ENCODE peak calls at places on chromosome 14, in seven cellular contexts. B is HCT116, F is GM23248, L is PC-3, N is hepatocyte, U is GM23338, W is MM.1S. K is an unnamed sample.

GRCh38 chr14:95876769-95877490 is at the start of gene TUNAR:
- DNase-seq in B (no peak), F (peak; percentile 50), L (no peak), N (no peak), U (peak; percentile 79), W (no peak), K (peak; percentile 73)

GRCh38 chr14:20356422-20356821 is 13.0 kb downstream of the PARP2 start:
- DNase-seq in B (no peak), F (peak; percentile 15), L (peak; percentile 51), N (no peak), U (no peak), W (no peak), K (no peak)

GRCh38 chr14:70888681-70889175 is 18.5 kb upstream of the PCNX1 start:
- DNase-seq in B (no peak), F (peak; percentile 89), L (peak; percentile 12), N (no peak), U (no peak), W (no peak), K (no peak)

GRCh38 chr14:60008042-60008441 is 83.7 kb upstream of the PCNX4 start:
- DNase-seq in B (no peak), F (peak; percentile 13), L (peak; percentile 80), N (no peak), U (no peak), W (no peak), K (no peak)

GRCh38 chr14:105902131-105902898 is 375.9 kb downstream of the TMEM121 start:
- DNase-seq in B (no peak), F (no peak), L (no peak), N (no peak), U (no peak), W (no peak), K (no peak)

GRCh38 chr14:44428239-44428924 is 78.7 kb downstream of the FSCB start:
- DNase-seq in B (no peak), F (no peak), L (no peak), N (no peak), U (no peak), W (no peak), K (no peak)

GRCh38 chr14:102590667-102591099 is 1.8 kb upstream of the RCOR1 start:
- DNase-seq in B (peak; percentile 54), F (peak; percentile 66), L (peak; percentile 73), N (peak; percentile 67), U (peak; percentile 84), W (no peak), K (peak; percentile 49)

GRCh38 chr14:89249296-89249565 is 167.8 kb downstream of the FOXN3 start:
- DNase-seq in B (no peak), F (no peak), L (peak; percentile 94), N (peak; percentile 49), U (peak; percentile 60), W (no peak), K (no peak)

GRCh38 chr14:24297190-24297964 is 2.2 kb downstream of the DHRS1 start:
- DNase-seq in B (no peak), F (peak; percentile 38), L (peak; percentile 76), N (peak; percentile 58), U (peak; percentile 84), W (no peak), K (peak; percentile 59)

GRCh38 chr14:54133896-54134295 is 177.3 kb upstream of the BMP4 start:
- DNase-seq in B (no peak), F (peak; percentile 32), L (peak; percentile 93), N (peak; percentile 75), U (no peak), W (no peak), K (no peak)

GRCh38 chr14:104751539-104752337 is 1.2 kb upstream of the SIVA1 start:
- DNase-seq in B (no peak), F (no peak), L (no peak), N (no peak), U (no peak), W (peak; percentile 8), K (no peak)
- TF ChIP-seq EZH2phosphoT487 in B (no peak), F (no peak), L (no peak), N (no peak), U (no peak), W (no peak), K (no peak)

GRCh38 chr14:101561897-101562490 is 699 bp downstream of the DIO3 start:
- DNase-seq in B (no peak), F (no peak), L (no peak), N (no peak), U (peak; percentile 17), W (no peak), K (no peak)
- TF ChIP-seq EZH2 in B (no peak), F (no peak), L (no peak), N (no peak), U (peak; percentile 10), W (no peak), K (no peak)

DNA sequence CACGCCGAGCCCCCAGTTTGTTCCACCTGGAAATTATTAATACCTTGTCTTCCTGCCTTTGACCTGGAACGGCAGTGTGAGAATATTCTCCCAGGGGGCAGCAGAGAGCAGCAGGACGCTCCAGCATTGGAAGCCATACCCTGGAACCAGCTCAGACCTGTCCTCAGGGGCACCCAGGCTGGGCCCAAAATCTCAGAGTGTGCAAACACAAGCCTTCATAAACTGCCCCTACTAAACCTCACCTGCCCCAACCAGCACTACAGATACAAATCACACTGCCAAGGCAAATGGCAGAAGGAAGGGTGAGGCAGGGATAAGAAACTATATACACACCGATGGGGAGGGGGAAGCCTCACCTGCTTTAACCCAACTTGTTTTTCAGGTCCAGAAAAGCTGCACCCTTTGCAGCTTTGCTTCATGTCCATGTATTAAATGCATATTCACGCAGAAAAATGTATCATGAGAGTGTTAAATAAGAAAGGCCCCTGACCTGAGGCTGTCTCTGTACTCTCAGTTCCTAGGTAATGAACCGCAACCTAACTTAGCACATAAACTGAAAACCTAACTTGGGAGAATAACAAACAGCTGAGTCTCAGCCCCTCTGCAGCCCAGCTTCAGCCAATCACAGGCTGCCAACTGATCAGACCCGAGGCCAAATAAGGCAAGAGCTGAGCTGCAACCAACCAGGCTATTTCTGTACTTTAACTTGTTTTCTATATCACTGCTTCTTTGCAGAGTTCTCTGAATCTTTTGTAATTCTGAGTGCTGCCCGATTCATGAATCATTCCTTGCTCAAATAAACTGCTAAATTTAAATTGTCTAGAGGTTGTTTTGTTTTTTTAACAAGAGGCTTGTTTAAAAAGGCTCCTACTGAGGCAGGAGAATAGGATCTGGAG is 130.1 kb downstream of the SPTSSA start:
- DNase-seq in B (peak; percentile 57), F (peak; percentile 61), L (peak; percentile 85), N (peak; percentile 79), U (peak; percentile 85), W (peak; percentile 81), K (peak; percentile 72)
- H3K27ac ChIP-seq in B (peak overlapping the region; percentile 38), F (no peak overlapping the region), L (peak overlapping the region; percentile 66), N (peak overlapping the region; percentile 39), U (peak overlapping the region; percentile 87), W (peak overlapping the region; percentile 70), K (no peak overlapping the region)

DNA sequence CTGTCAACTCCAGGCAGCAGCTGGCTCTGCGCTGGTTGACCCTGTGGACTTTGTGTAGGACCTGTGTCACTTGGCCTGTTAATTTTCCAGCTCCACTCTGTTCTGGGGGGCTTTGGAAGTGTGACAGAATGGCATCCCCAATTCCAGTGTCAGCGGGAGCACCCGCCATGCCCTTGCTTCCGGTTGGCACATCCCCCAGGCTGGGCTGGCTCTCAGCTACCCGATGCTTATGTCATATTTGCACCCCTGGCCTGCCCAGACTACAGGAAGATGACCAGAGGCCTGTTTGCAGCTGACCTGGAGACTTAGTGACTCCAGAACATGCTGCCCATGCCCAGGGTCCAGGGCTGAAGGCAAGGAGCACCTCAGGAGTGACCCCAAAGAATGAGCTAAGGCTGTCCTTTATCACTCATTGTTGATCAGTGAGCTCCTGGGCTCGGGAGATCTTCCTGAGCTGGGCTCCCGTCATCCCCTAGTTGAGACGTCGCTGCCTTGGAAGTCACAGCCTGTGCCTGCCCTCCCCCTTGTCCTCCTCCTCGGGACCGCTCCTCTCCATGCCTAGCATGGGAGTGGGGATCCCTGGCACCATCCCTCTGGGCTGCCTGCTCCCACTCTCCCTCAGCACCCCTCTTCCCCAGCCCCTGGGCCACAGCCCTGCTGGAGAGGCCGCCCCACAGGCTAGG is 163.4 kb upstream of the RTL1 start:
- DNase-seq in B (no peak), F (no peak), L (no peak), N (no peak), U (no peak), W (no peak), K (no peak)
- TF ChIP-seq EZH2phosphoT487 in B (no peak), F (no peak), L (no peak), N (no peak), U (no peak), W (no peak), K (no peak)

GRCh38 chr14:56809262-56810215 is 740 bp downstream of the OTX2 start:
- DNase-seq in B (no peak), F (no peak), L (no peak), N (no peak), U (peak; percentile 64), W (no peak), K (peak; percentile 44)
- TF ChIP-seq EZH2 in B (no peak), F (no peak), L (no peak), N (peak; percentile 80), U (peak; percentile 88), W (no peak), K (no peak)

GRCh38 chr14:93137864-93138263 is 22.1 kb upstream of the ITPK1 start:
- DNase-seq in B (no peak), F (peak; percentile 38), L (peak; percentile 28), N (peak; percentile 61), U (peak; percentile 38), W (no peak), K (peak; percentile 28)
- H3K27ac ChIP-seq in B (no peak overlapping the region), F (no peak overlapping the region), L (no peak overlapping the region), N (no peak overlapping the region), U (no peak overlapping the region), W (no peak overlapping the region), K (no peak overlapping the region)

DNA sequence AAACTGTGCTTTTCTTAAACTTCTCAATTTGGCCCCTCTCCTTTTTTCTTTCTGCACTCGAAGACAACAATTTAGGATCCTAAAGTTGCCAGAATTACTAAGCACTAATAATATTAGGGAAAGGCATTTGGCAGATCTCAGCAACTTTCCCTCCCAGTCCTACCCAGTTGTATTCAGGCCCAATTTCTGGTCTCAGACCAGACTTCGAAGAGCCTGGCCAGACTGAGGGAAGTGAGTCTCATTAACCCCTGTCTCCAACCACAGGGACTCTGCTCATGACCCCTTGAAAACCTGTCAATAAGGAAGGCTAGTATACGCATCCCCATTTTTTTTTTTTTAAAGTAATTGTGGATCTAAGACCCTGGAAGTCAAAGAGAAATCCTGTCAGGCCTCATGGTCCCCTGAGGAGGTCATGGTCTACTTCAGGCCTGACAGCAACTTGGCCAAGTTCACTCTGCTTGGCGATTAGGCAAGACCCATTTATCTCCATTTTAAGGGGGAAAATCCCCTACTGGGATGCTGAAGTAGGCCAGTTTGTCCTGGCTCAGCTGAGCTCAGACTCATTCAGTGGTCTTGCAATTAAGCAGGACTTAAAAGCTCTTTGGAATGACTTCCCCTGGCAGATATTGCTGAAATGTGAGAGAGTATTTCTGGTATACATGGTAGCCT is 521.0 kb downstream of the FUT8 start:
- DNase-seq in B (no peak), F (no peak), L (no peak), N (no peak), U (no peak), W (no peak), K (no peak)
- TF ChIP-seq EZH2phosphoT487 in B (no peak), F (no peak), L (no peak), N (no peak), U (no peak), W (no peak), K (no peak)

GRCh38 chr14:77498120-77498979 is at the start of gene ISM2:
- DNase-seq in B (no peak), F (peak; percentile 75), L (peak; percentile 44), N (peak; percentile 69), U (peak; percentile 78), W (peak; percentile 16), K (peak; percentile 80)
- TF ChIP-seq EZH2 in B (no peak), F (no peak), L (no peak), N (peak; percentile 53), U (peak; percentile 55), W (no peak), K (peak; percentile 96)

K was measured in neural progenitor cell.